ENCODE peak calls at places on chromosomes 13 and 19, in six cellular contexts. One of them, this sample, is unnamed.

GRCh38 chr13:29339386-29340272 is 255.9 kb downstream of the SLC7A1 start:
- DNase-seq in choroid plexus epithelial cell: no peak
- DNase-seq in tibial artery: no peak
- DNase-seq in Ammon's horn: no peak
- DNase-seq in stimulated activated CD4-positive, alpha-beta T cell treated with anti-CD3 and anti-CD28 coated beads, Interleukin-1b, Interleukin-23, amount 100 ng/mL, for 1 hour: no peak
- DNase-seq in activated naive CD4-positive, alpha-beta T cell treated with Interleukin-2 at 50 U/mL for 16 hours: no peak
- DNase-seq in this sample: no peak

GRCh38 chr13:99436013-99436412 is 65.3 kb upstream of the TM9SF2 start:
- DNase-seq in choroid plexus epithelial cell: no peak
- DNase-seq in tibial artery: no peak
- DNase-seq in Ammon's horn: no peak
- DNase-seq in stimulated activated CD4-positive, alpha-beta T cell treated with anti-CD3 and anti-CD28 coated beads, Interleukin-1b, Interleukin-23, amount 100 ng/mL, for 1 hour: no peak
- DNase-seq in activated naive CD4-positive, alpha-beta T cell treated with Interleukin-2 at 50 U/mL for 16 hours: no peak
- DNase-seq in this sample: no peak

GRCh38 chr19:49201042-49201441 is 43.5 kb downstream of the TRPM4 start:
- DNase-seq in choroid plexus epithelial cell: no peak
- DNase-seq in tibial artery: no peak
- DNase-seq in Ammon's horn: no peak
- DNase-seq in stimulated activated CD4-positive, alpha-beta T cell treated with anti-CD3 and anti-CD28 coated beads, Interleukin-1b, Interleukin-23, amount 100 ng/mL, for 1 hour: no peak
- DNase-seq in activated naive CD4-positive, alpha-beta T cell treated with Interleukin-2 at 50 U/mL for 16 hours: no peak
- DNase-seq in this sample: no peak

GRCh38 chr13:114017028-114017630 is 43.3 kb upstream of the C13orf46 start:
- DNase-seq in choroid plexus epithelial cell: peak
- DNase-seq in tibial artery: no peak
- DNase-seq in Ammon's horn: no peak
- DNase-seq in stimulated activated CD4-positive, alpha-beta T cell treated with anti-CD3 and anti-CD28 coated beads, Interleukin-1b, Interleukin-23, amount 100 ng/mL, for 1 hour: no peak
- DNase-seq in activated naive CD4-positive, alpha-beta T cell treated with Interleukin-2 at 50 U/mL for 16 hours: no peak
- DNase-seq in this sample: peak

GRCh38 chr13:106393776-106394175 is 141.7 kb downstream of the EFNB2 start:
- DNase-seq in choroid plexus epithelial cell: no peak
- DNase-seq in tibial artery: no peak
- DNase-seq in Ammon's horn: no peak
- DNase-seq in stimulated activated CD4-positive, alpha-beta T cell treated with anti-CD3 and anti-CD28 coated beads, Interleukin-1b, Interleukin-23, amount 100 ng/mL, for 1 hour: no peak
- DNase-seq in activated naive CD4-positive, alpha-beta T cell treated with Interleukin-2 at 50 U/mL for 16 hours: no peak
- DNase-seq in this sample: no peak

GRCh38 chr13:90308249-90308648 is 1039.2 kb upstream of the MIR17HG start:
- DNase-seq in choroid plexus epithelial cell: no peak
- DNase-seq in tibial artery: no peak
- DNase-seq in Ammon's horn: no peak
- DNase-seq in stimulated activated CD4-positive, alpha-beta T cell treated with anti-CD3 and anti-CD28 coated beads, Interleukin-1b, Interleukin-23, amount 100 ng/mL, for 1 hour: no peak
- DNase-seq in activated naive CD4-positive, alpha-beta T cell treated with Interleukin-2 at 50 U/mL for 16 hours: no peak
- DNase-seq in this sample: no peak

GRCh38 chr13:20955496-20955895 is 53.0 kb upstream of the XPO4 start:
- DNase-seq in choroid plexus epithelial cell: no peak
- DNase-seq in tibial artery: no peak
- DNase-seq in Ammon's horn: no peak
- DNase-seq in stimulated activated CD4-positive, alpha-beta T cell treated with anti-CD3 and anti-CD28 coated beads, Interleukin-1b, Interleukin-23, amount 100 ng/mL, for 1 hour: no peak
- DNase-seq in activated naive CD4-positive, alpha-beta T cell treated with Interleukin-2 at 50 U/mL for 16 hours: no peak
- DNase-seq in this sample: no peak

GRCh38 chr19:36997152-36997842 is 80.9 kb upstream of the ZNF420 start:
- DNase-seq in choroid plexus epithelial cell: no peak
- DNase-seq in tibial artery: no peak
- DNase-seq in Ammon's horn: no peak
- DNase-seq in stimulated activated CD4-positive, alpha-beta T cell treated with anti-CD3 and anti-CD28 coated beads, Interleukin-1b, Interleukin-23, amount 100 ng/mL, for 1 hour: no peak
- DNase-seq in activated naive CD4-positive, alpha-beta T cell treated with Interleukin-2 at 50 U/mL for 16 hours: no peak
- DNase-seq in this sample: no peak

GRCh38 chr19:15197275-15198005 is 3.4 kb downstream of the NOTCH3 start:
- DNase-seq in choroid plexus epithelial cell: peak
- DNase-seq in tibial artery: peak
- DNase-seq in Ammon's horn: no peak
- DNase-seq in stimulated activated CD4-positive, alpha-beta T cell treated with anti-CD3 and anti-CD28 coated beads, Interleukin-1b, Interleukin-23, amount 100 ng/mL, for 1 hour: no peak
- DNase-seq in activated naive CD4-positive, alpha-beta T cell treated with Interleukin-2 at 50 U/mL for 16 hours: no peak
- DNase-seq in this sample: no peak

GRCh38 chr19:4191044-4191443 is 8.6 kb downstream of the ANKRD24 start:
- DNase-seq in choroid plexus epithelial cell: no peak
- DNase-seq in tibial artery: no peak
- DNase-seq in Ammon's horn: no peak
- DNase-seq in stimulated activated CD4-positive, alpha-beta T cell treated with anti-CD3 and anti-CD28 coated beads, Interleukin-1b, Interleukin-23, amount 100 ng/mL, for 1 hour: no peak
- DNase-seq in activated naive CD4-positive, alpha-beta T cell treated with Interleukin-2 at 50 U/mL for 16 hours: no peak
- DNase-seq in this sample: no peak

GRCh38 chr13:98508280-98509074 is 68.4 kb downstream of the STK24 start:
- DNase-seq in choroid plexus epithelial cell: peak
- DNase-seq in tibial artery: no peak
- DNase-seq in Ammon's horn: no peak
- DNase-seq in stimulated activated CD4-positive, alpha-beta T cell treated with anti-CD3 and anti-CD28 coated beads, Interleukin-1b, Interleukin-23, amount 100 ng/mL, for 1 hour: no peak
- DNase-seq in activated naive CD4-positive, alpha-beta T cell treated with Interleukin-2 at 50 U/mL for 16 hours: no peak
- DNase-seq in this sample: peak

GRCh38 chr19:49363265-49364082 is at the start of gene DKKL1:
- DNase-seq in choroid plexus epithelial cell: peak
- DNase-seq in tibial artery: peak
- DNase-seq in Ammon's horn: peak
- DNase-seq in stimulated activated CD4-positive, alpha-beta T cell treated with anti-CD3 and anti-CD28 coated beads, Interleukin-1b, Interleukin-23, amount 100 ng/mL, for 1 hour: peak
- DNase-seq in activated naive CD4-positive, alpha-beta T cell treated with Interleukin-2 at 50 U/mL for 16 hours: peak
- DNase-seq in this sample: peak

GRCh38 chr13:35475960-35476943 is at the start of gene MAB21L1:
- DNase-seq in choroid plexus epithelial cell: peak
- DNase-seq in tibial artery: peak
- DNase-seq in Ammon's horn: peak
- DNase-seq in stimulated activated CD4-positive, alpha-beta T cell treated with anti-CD3 and anti-CD28 coated beads, Interleukin-1b, Interleukin-23, amount 100 ng/mL, for 1 hour: no peak
- DNase-seq in activated naive CD4-positive, alpha-beta T cell treated with Interleukin-2 at 50 U/mL for 16 hours: no peak
- DNase-seq in this sample: peak

GRCh38 chr13:39586142-39586541 is 16.9 kb downstream of the LHFPL6 start:
- DNase-seq in choroid plexus epithelial cell: no peak
- DNase-seq in tibial artery: no peak
- DNase-seq in Ammon's horn: no peak
- DNase-seq in stimulated activated CD4-positive, alpha-beta T cell treated with anti-CD3 and anti-CD28 coated beads, Interleukin-1b, Interleukin-23, amount 100 ng/mL, for 1 hour: no peak
- DNase-seq in activated naive CD4-positive, alpha-beta T cell treated with Interleukin-2 at 50 U/mL for 16 hours: no peak
- DNase-seq in this sample: no peak

GRCh38 chr13:107678075-107678689 is 537.2 kb downstream of the LIG4 start:
- DNase-seq in choroid plexus epithelial cell: peak
- DNase-seq in tibial artery: no peak
- DNase-seq in Ammon's horn: no peak
- DNase-seq in stimulated activated CD4-positive, alpha-beta T cell treated with anti-CD3 and anti-CD28 coated beads, Interleukin-1b, Interleukin-23, amount 100 ng/mL, for 1 hour: no peak
- DNase-seq in activated naive CD4-positive, alpha-beta T cell treated with Interleukin-2 at 50 U/mL for 16 hours: no peak
- DNase-seq in this sample: no peak

GRCh38 chr19:55526216-55527196 is 10.4 kb downstream of the SBK2 start:
- DNase-seq in choroid plexus epithelial cell: peak
- DNase-seq in tibial artery: no peak
- DNase-seq in Ammon's horn: peak
- DNase-seq in stimulated activated CD4-positive, alpha-beta T cell treated with anti-CD3 and anti-CD28 coated beads, Interleukin-1b, Interleukin-23, amount 100 ng/mL, for 1 hour: no peak
- DNase-seq in activated naive CD4-positive, alpha-beta T cell treated with Interleukin-2 at 50 U/mL for 16 hours: no peak
- DNase-seq in this sample: no peak

GRCh38 chr19:3108775-3109174 is 14.6 kb downstream of the GNA11 start:
- DNase-seq in choroid plexus epithelial cell: peak
- DNase-seq in tibial artery: no peak
- DNase-seq in Ammon's horn: peak
- DNase-seq in stimulated activated CD4-positive, alpha-beta T cell treated with anti-CD3 and anti-CD28 coated beads, Interleukin-1b, Interleukin-23, amount 100 ng/mL, for 1 hour: peak
- DNase-seq in activated naive CD4-positive, alpha-beta T cell treated with Interleukin-2 at 50 U/mL for 16 hours: peak
- DNase-seq in this sample: peak

GRCh38 chr19:9295411-9295849 is 14.2 kb downstream of the ZNF699 start:
- DNase-seq in choroid plexus epithelial cell: no peak
- DNase-seq in tibial artery: no peak
- DNase-seq in Ammon's horn: no peak
- DNase-seq in stimulated activated CD4-positive, alpha-beta T cell treated with anti-CD3 and anti-CD28 coated beads, Interleukin-1b, Interleukin-23, amount 100 ng/mL, for 1 hour: no peak
- DNase-seq in activated naive CD4-positive, alpha-beta T cell treated with Interleukin-2 at 50 U/mL for 16 hours: no peak
- DNase-seq in this sample: no peak

GRCh38 chr13:60463787-60464186 is 66.8 kb downstream of the TDRD3 start:
- DNase-seq in choroid plexus epithelial cell: no peak
- DNase-seq in tibial artery: no peak
- DNase-seq in Ammon's horn: no peak
- DNase-seq in stimulated activated CD4-positive, alpha-beta T cell treated with anti-CD3 and anti-CD28 coated beads, Interleukin-1b, Interleukin-23, amount 100 ng/mL, for 1 hour: no peak
- DNase-seq in activated naive CD4-positive, alpha-beta T cell treated with Interleukin-2 at 50 U/mL for 16 hours: no peak
- DNase-seq in this sample: no peak

GRCh38 chr19:18291019-18291524 is 9.7 kb upstream of the JUND start:
- DNase-seq in choroid plexus epithelial cell: no peak
- DNase-seq in tibial artery: peak
- DNase-seq in Ammon's horn: no peak
- DNase-seq in stimulated activated CD4-positive, alpha-beta T cell treated with anti-CD3 and anti-CD28 coated beads, Interleukin-1b, Interleukin-23, amount 100 ng/mL, for 1 hour: no peak
- DNase-seq in activated naive CD4-positive, alpha-beta T cell treated with Interleukin-2 at 50 U/mL for 16 hours: no peak
- DNase-seq in this sample: no peak

GRCh38 chr19:42216653-42217521 is 590 bp downstream of the DEDD2 start:
- DNase-seq in choroid plexus epithelial cell: peak
- DNase-seq in tibial artery: peak
- DNase-seq in Ammon's horn: no peak
- DNase-seq in stimulated activated CD4-positive, alpha-beta T cell treated with anti-CD3 and anti-CD28 coated beads, Interleukin-1b, Interleukin-23, amount 100 ng/mL, for 1 hour: no peak
- DNase-seq in activated naive CD4-positive, alpha-beta T cell treated with Interleukin-2 at 50 U/mL for 16 hours: peak
- DNase-seq in this sample: peak

GRCh38 chr13:107843281-107843680 is 372.1 kb downstream of the LIG4 start:
- DNase-seq in choroid plexus epithelial cell: no peak
- DNase-seq in tibial artery: no peak
- DNase-seq in Ammon's horn: no peak
- DNase-seq in stimulated activated CD4-positive, alpha-beta T cell treated with anti-CD3 and anti-CD28 coated beads, Interleukin-1b, Interleukin-23, amount 100 ng/mL, for 1 hour: no peak
- DNase-seq in activated naive CD4-positive, alpha-beta T cell treated with Interleukin-2 at 50 U/mL for 16 hours: no peak
- DNase-seq in this sample: no peak

GRCh38 chr19:35088514-35088913 is 27.1 kb upstream of the FXYD3 start:
- DNase-seq in choroid plexus epithelial cell: peak
- DNase-seq in tibial artery: no peak
- DNase-seq in Ammon's horn: no peak
- DNase-seq in stimulated activated CD4-positive, alpha-beta T cell treated with anti-CD3 and anti-CD28 coated beads, Interleukin-1b, Interleukin-23, amount 100 ng/mL, for 1 hour: no peak
- DNase-seq in activated naive CD4-positive, alpha-beta T cell treated with Interleukin-2 at 50 U/mL for 16 hours: no peak
- DNase-seq in this sample: no peak

GRCh38 chr19:4380254-4380727 is 20.1 kb downstream of the SH3GL1 start:
- DNase-seq in choroid plexus epithelial cell: no peak
- DNase-seq in tibial artery: peak
- DNase-seq in Ammon's horn: no peak
- DNase-seq in stimulated activated CD4-positive, alpha-beta T cell treated with anti-CD3 and anti-CD28 coated beads, Interleukin-1b, Interleukin-23, amount 100 ng/mL, for 1 hour: no peak
- DNase-seq in activated naive CD4-positive, alpha-beta T cell treated with Interleukin-2 at 50 U/mL for 16 hours: peak
- DNase-seq in this sample: peak

GRCh38 chr19:30877591-30878230 is 471.5 kb downstream of the TSHZ3 start:
- DNase-seq in choroid plexus epithelial cell: no peak
- DNase-seq in tibial artery: peak
- DNase-seq in Ammon's horn: peak
- DNase-seq in stimulated activated CD4-positive, alpha-beta T cell treated with anti-CD3 and anti-CD28 coated beads, Interleukin-1b, Interleukin-23, amount 100 ng/mL, for 1 hour: no peak
- DNase-seq in activated naive CD4-positive, alpha-beta T cell treated with Interleukin-2 at 50 U/mL for 16 hours: no peak
- DNase-seq in this sample: no peak